ENCODE peak calls at places on chromosomes 6 and 20, in five cellular contexts. One of them, this sample, is unnamed.

GRCh38 chr20:1002682-1003561 is 811 bp upstream of the RSPO4 start:
- DNase-seq in Caco-2: no peak
- DNase-seq in heart left ventricle: no peak
- DNase-seq in CD8-positive, alpha-beta T cell: no peak
- DNase-seq in GM23338: no peak
- DNase-seq in this sample: no peak

GRCh38 chr6:28634758-28635546 is 109.3 kb downstream of the GPX5 start:
- DNase-seq in GM23338: peak; percentile 79
- DNase-seq in CD8-positive, alpha-beta T cell: no peak
- DNase-seq in Caco-2: no peak
- DNase-seq in heart left ventricle: no peak
- DNase-seq in this sample: peak; percentile 36

GRCh38 chr6:170091000-170091638 is 199.8 kb downstream of the DLL1 start:
- DNase-seq in GM23338: no peak
- DNase-seq in heart left ventricle: peak; percentile 52
- DNase-seq in CD8-positive, alpha-beta T cell: no peak
- DNase-seq in Caco-2: peak; percentile 9
- DNase-seq in this sample: no peak

GRCh38 chr20:1324598-1325172 is 4.3 kb downstream of the SDCBP2 start:
- DNase-seq in GM23338: no peak
- DNase-seq in Caco-2: peak; percentile 21
- DNase-seq in heart left ventricle: no peak
- DNase-seq in CD8-positive, alpha-beta T cell: peak; percentile 52
- DNase-seq in this sample: peak; percentile 91

GRCh38 chr20:682123-682522 is 6.5 kb upstream of the SCRT2 start:
- DNase-seq in GM23338: no peak
- DNase-seq in Caco-2: no peak
- DNase-seq in heart left ventricle: no peak
- DNase-seq in CD8-positive, alpha-beta T cell: no peak
- DNase-seq in this sample: no peak

GRCh38 chr20:10385850-10386544 is 48.0 kb downstream of the MKKS start:
- DNase-seq in Caco-2: no peak
- DNase-seq in CD8-positive, alpha-beta T cell: no peak
- DNase-seq in GM23338: no peak
- DNase-seq in heart left ventricle: no peak
- DNase-seq in this sample: peak; percentile 13

GRCh38 chr6:33702345-33702977 is 9.0 kb downstream of the UQCC2 start:
- DNase-seq in Caco-2: peak; percentile 55
- DNase-seq in heart left ventricle: no peak
- DNase-seq in CD8-positive, alpha-beta T cell: no peak
- DNase-seq in GM23338: peak; percentile 50
- DNase-seq in this sample: peak; percentile 65

GRCh38 chr6:13159295-13159694 is 169.0 kb downstream of the TBC1D7 start:
- DNase-seq in Caco-2: no peak
- DNase-seq in heart left ventricle: no peak
- DNase-seq in GM23338: no peak
- DNase-seq in CD8-positive, alpha-beta T cell: no peak
- DNase-seq in this sample: no peak

GRCh38 chr20:57627972-57628650 is 7.9 kb upstream of the ZBP1 start:
- DNase-seq in Caco-2: peak; percentile 18
- DNase-seq in heart left ventricle: no peak
- DNase-seq in CD8-positive, alpha-beta T cell: peak; percentile 55
- DNase-seq in GM23338: no peak
- DNase-seq in this sample: peak; percentile 66

GRCh38 chr20:37231970-37232620 is 29.5 kb downstream of the GHRH start:
- DNase-seq in GM23338: no peak
- DNase-seq in Caco-2: peak; percentile 37
- DNase-seq in CD8-positive, alpha-beta T cell: no peak
- DNase-seq in heart left ventricle: no peak
- DNase-seq in this sample: no peak

GRCh38 chr6:137903933-137904821 is 37.1 kb downstream of the TNFAIP3 start:
- DNase-seq in CD8-positive, alpha-beta T cell: no peak
- DNase-seq in heart left ventricle: no peak
- DNase-seq in GM23338: no peak
- DNase-seq in Caco-2: no peak
- DNase-seq in this sample: peak; percentile 58

GRCh38 chr20:36120241-36120640 is 34.3 kb upstream of the EPB41L1 start:
- DNase-seq in CD8-positive, alpha-beta T cell: no peak
- DNase-seq in GM23338: no peak
- DNase-seq in heart left ventricle: no peak
- DNase-seq in Caco-2: no peak
- DNase-seq in this sample: no peak

GRCh38 chr6:89268776-89269175 is 46.3 kb downstream of the GABRR2 start:
- DNase-seq in Caco-2: no peak
- DNase-seq in heart left ventricle: no peak
- DNase-seq in GM23338: no peak
- DNase-seq in CD8-positive, alpha-beta T cell: no peak
- DNase-seq in this sample: no peak

GRCh38 chr6:128327890-128328289 is 192.5 kb downstream of the PTPRK start:
- DNase-seq in heart left ventricle: no peak
- DNase-seq in GM23338: peak; percentile 83
- DNase-seq in Caco-2: peak; percentile 36
- DNase-seq in CD8-positive, alpha-beta T cell: peak; percentile 7
- DNase-seq in this sample: peak; percentile 50
- TF ChIP-seq CTCF in heart left ventricle: peak; percentile 36
- TF ChIP-seq CTCF in GM23338: peak; percentile 86
- TF ChIP-seq CTCF in Caco-2: peak; percentile 45
- TF ChIP-seq CTCF in CD8-positive, alpha-beta T cell: no peak
- TF ChIP-seq CTCF in this sample: peak; percentile 48

DNA sequence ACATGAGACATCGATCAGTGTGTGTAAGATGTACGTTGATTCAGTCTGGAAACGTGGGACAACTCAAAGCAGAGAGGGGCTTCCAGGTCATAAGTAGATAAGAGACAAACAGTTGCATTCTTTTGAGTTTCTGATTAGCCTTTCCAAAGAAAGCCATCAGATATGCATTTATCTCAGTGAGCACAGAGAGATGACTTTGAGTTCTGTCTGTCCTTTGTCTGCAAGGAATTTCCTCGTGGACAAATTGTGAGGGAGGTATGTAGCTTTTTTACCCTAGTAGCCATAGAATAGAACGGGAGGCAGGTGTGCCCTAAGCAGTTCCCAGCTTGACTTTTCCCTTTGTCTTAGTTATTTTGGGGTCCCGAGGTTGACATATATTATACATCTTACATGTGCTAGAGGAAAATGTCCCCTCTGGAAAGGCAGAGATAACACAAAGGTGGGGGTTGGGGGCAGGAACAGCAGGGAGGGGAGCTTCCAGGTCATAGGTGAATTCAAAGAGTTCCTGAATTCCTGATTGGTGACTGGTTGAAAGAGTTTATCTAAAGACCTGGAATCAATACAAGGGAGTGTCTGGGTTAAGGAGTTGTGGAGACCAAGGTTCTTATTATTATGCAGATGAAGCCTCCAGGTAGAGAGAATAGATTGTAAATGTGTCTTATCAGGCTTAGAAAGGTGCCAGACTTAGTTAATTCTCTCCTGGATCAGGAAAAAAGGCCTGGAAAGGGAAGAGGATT is 237.0 kb downstream of the NFATC2 start:
- DNase-seq in Caco-2: no peak
- DNase-seq in GM23338: peak; percentile 76
- DNase-seq in heart left ventricle: no peak
- DNase-seq in CD8-positive, alpha-beta T cell: no peak
- DNase-seq in this sample: no peak
- H3K4me3 ChIP-seq in Caco-2: no peak overlapping the region
- H3K4me3 ChIP-seq in GM23338: no peak overlapping the region
- H3K4me3 ChIP-seq in heart left ventricle: no peak overlapping the region
- H3K4me3 ChIP-seq in CD8-positive, alpha-beta T cell: no peak overlapping the region
- H3K4me3 ChIP-seq in this sample: no peak overlapping the region

GRCh38 chr6:52654007-52654406 is 16.9 kb upstream of the TMEM14A start:
- DNase-seq in Caco-2: no peak
- DNase-seq in CD8-positive, alpha-beta T cell: no peak
- DNase-seq in GM23338: no peak
- DNase-seq in heart left ventricle: no peak
- DNase-seq in this sample: no peak

GRCh38 chr6:52653151-52653550 is 17.8 kb upstream of the TMEM14A start:
- DNase-seq in Caco-2: no peak
- DNase-seq in GM23338: no peak
- DNase-seq in heart left ventricle: no peak
- DNase-seq in CD8-positive, alpha-beta T cell: no peak
- DNase-seq in this sample: peak; percentile 71

GRCh38 chr6:52649521-52649920 is 21.4 kb upstream of the TMEM14A start:
- DNase-seq in GM23338: no peak
- DNase-seq in CD8-positive, alpha-beta T cell: no peak
- DNase-seq in Caco-2: no peak
- DNase-seq in heart left ventricle: no peak
- DNase-seq in this sample: peak; percentile 76

GRCh38 chr6:52654592-52654991 is 16.3 kb upstream of the TMEM14A start:
- DNase-seq in Caco-2: no peak
- DNase-seq in GM23338: no peak
- DNase-seq in heart left ventricle: no peak
- DNase-seq in CD8-positive, alpha-beta T cell: no peak
- DNase-seq in this sample: no peak

DNA sequence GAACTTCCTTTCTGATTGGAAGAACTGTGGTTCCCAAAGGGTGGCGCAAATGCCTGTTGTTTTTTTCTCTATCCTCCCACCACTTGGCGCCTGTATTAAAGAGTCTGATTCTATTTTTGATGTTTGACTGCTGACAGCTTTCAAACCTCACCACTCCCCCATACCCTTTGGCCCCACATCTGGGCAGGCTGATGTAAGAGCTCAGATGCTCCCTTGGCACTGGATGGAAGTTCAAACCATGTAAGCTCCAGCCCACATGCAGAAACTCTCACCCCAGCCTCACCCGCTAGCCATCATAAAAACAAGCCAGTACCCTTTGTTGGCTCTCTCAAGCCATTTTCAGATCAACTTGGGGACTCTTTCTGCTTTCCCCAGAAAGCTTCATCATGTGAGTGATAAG is 20.0 kb upstream of the TMEM14A start:
- DNase-seq in heart left ventricle: no peak
- DNase-seq in Caco-2: no peak
- DNase-seq in CD8-positive, alpha-beta T cell: no peak
- DNase-seq in GM23338: no peak
- DNase-seq in this sample: peak; percentile 86
- TF ChIP-seq CTCF in heart left ventricle: no peak
- TF ChIP-seq CTCF in Caco-2: no peak
- TF ChIP-seq CTCF in CD8-positive, alpha-beta T cell: no peak
- TF ChIP-seq CTCF in GM23338: no peak
- TF ChIP-seq CTCF in this sample: no peak

DNA sequence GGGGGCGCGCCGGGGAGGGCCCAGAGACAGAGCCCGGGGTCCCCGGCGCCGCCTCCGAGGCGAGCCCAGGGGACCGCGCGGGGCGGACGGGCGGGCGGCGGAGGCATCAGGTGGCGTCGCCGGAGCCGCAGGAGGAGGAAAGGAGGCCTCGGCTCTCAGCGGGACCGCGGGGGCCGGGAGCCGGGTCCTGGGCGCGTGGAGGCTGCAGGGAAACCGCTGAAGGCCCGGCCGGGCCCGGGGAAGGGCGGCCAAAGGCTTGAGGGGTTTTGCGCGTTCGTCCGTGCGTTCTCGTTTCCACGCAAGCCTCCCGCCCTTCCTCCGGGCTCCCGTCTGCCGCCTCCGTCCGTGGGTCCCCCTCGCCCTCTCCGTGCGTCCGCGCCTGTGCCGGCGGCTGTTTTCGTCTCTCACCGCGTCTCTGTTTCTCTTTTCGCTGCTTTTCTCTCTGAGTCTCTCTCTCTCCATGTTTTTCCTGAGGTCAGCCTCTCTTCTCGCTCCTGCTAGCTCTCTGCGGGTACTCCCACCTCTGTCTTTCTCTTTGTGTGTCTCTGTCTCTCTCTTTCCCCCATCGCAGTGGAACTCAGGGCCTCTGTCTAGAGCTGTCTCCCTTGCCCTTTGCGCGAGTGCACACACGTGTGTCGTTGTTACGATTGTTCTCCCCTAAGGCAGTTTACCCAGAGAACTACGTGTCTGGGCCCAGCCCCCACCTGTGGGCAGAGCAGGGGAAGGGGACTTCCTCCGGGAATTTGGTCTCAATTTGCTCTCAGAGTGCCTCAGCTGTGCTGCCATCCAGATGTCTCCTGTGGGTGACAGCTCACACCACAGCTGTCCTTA is 2.1 kb downstream of the IRF4 start:
- DNase-seq in heart left ventricle: no peak
- DNase-seq in GM23338: peak; percentile 58
- DNase-seq in CD8-positive, alpha-beta T cell: no peak
- DNase-seq in Caco-2: no peak
- DNase-seq in this sample: no peak
- H3K4me3 ChIP-seq in heart left ventricle: peak overlapping the region; percentile 34
- H3K4me3 ChIP-seq in GM23338: peak overlapping the region; percentile 72
- H3K4me3 ChIP-seq in CD8-positive, alpha-beta T cell: peak overlapping the region; percentile 77
- H3K4me3 ChIP-seq in Caco-2: no peak overlapping the region
- H3K4me3 ChIP-seq in this sample: no peak overlapping the region